ENCODE peak calls at places on chromosomes 1 and 21, in ten cellular contexts. A is GM23248, U is HFF-Myc, F is A549, Q is fibroblast of pulmonary artery, L is PC-3, I is lung, S is H7, G is AG04450, W is breast epithelium. H is an unnamed sample.

GRCh38 chr1:152486400-152487006 is 24.1 kb upstream of the LCE5A start:
- DNase-seq in G (no peak), F (peak), W (no peak), S (no peak), U (no peak), L (peak), Q (no peak), I (peak), A (peak), H (no peak)

GRCh38 chr1:233364026-233364425 is 36.5 kb downstream of the MAP3K21 start:
- DNase-seq in U (no peak), I (no peak), A (no peak), S (no peak), L (no peak), W (no peak), F (no peak), G (no peak), Q (no peak), H (no peak)

GRCh38 chr21:26154776-26155175 is 15.8 kb downstream of the APP start:
- DNase-seq in G (no peak), L (no peak), S (no peak), W (no peak), U (no peak), F (no peak), I (no peak), Q (no peak), A (no peak), H (no peak)

GRCh38 chr1:8705104-8705503 is 112.3 kb downstream of the RERE start:
- DNase-seq in L (peak), U (no peak), G (no peak), F (no peak), W (no peak), Q (no peak), I (no peak), S (no peak), A (no peak), H (no peak)

GRCh38 chr1:21914880-21915640 is 22.1 kb downstream of the HSPG2 start:
- DNase-seq in S (no peak), Q (no peak), I (no peak), F (no peak), L (no peak), A (peak), G (no peak), U (no peak), W (no peak), H (no peak)

GRCh38 chr1:89065077-89065868 is at the start of gene GBP1:
- DNase-seq in A (peak), W (no peak), G (peak), F (no peak), Q (peak), U (peak), L (peak), S (no peak), I (no peak), H (peak)

GRCh38 chr1:147168626-147169058 is 3.6 kb downstream of the PRKAB2 start:
- DNase-seq in G (no peak), U (no peak), F (no peak), W (no peak), Q (peak), A (peak), S (no peak), L (peak), I (no peak), H (no peak)

GRCh38 chr1:47742890-47743760 is 254.1 kb downstream of the TRABD2B start:
- DNase-seq in U (no peak), S (no peak), G (no peak), A (no peak), F (no peak), Q (no peak), I (no peak), W (no peak), L (no peak), H (no peak)

GRCh38 chr1:86773331-86774288 is 69.2 kb downstream of the SH3GLB1 start:
- DNase-seq in F (no peak), G (no peak), L (peak), W (no peak), I (no peak), Q (no peak), U (no peak), A (peak), S (no peak), H (no peak)

GRCh38 chr1:85259866-85260345 is 444 bp upstream of the C1orf52 start:
- DNase-seq in A (peak), G (no peak), U (no peak), S (peak), I (peak), L (no peak), W (no peak), F (no peak), Q (peak), H (no peak)
- H3K4me3 ChIP-seq in A (peak), G (peak), U (peak), S (no peak), I (no peak), L (peak), W (peak), F (peak), Q (peak), H (peak)

GRCh38 chr1:23021834-23022233 is 2.6 kb downstream of the KDM1A start:
- DNase-seq in G (no peak), U (no peak), W (no peak), Q (no peak), F (no peak), I (no peak), A (no peak), L (no peak), S (no peak), H (no peak)
- H3K4me3 ChIP-seq in G (no peak), U (peak), W (no peak), Q (no peak), F (no peak), I (no peak), A (no peak), L (peak), S (no peak), H (no peak)

DNA sequence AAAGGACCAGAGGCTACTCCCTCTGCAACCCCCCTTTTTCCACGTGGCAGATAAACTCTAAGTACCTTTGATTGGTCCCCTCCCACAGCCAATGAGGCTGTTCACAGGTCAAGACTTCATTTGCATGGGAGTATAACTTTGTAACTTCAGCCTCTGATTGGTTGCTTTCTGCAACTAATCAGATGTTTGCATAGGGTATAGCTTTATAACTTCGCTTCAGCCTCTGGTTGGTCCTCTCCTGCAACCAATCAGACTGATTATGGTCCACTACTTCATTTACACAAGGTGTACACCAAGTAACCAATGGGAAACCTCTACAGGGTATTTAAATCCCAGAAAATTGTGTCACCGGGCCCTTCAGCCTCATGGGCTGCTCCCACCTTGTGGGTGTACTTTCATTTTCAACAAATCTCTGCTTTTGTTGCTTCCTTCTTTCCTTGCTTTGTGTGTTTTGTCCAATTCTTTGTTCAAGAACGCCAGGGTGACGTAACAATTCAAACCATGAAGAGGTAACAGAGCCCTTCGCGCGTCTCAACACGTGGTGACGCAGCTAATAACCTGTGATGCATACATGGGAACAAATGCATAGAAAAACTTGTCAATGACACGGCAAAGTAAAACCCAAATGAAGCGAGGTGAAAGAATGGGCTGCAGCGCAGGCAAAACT is 47.2 kb downstream of the VPS26C start:
- DNase-seq in Q (no peak), A (no peak), U (no peak), S (no peak), G (no peak), I (no peak), L (no peak), W (no peak), F (peak), H (no peak)
- H3K4me3 ChIP-seq in Q (peak), A (peak), U (peak), S (no peak), G (peak), I (peak), L (peak), W (peak), F (peak), H (peak)

GRCh38 chr1:198893141-198893540 is 254.3 kb downstream of the PTPRC start:
- DNase-seq in S (no peak), L (no peak), A (no peak), I (no peak), U (no peak), Q (no peak), F (no peak), G (no peak), W (no peak), H (no peak)
- H3K4me3 ChIP-seq in S (no peak), L (no peak), A (no peak), I (no peak), U (no peak), Q (no peak), F (no peak), G (no peak), W (no peak), H (no peak)

GRCh38 chr21:46284722-46285121 is 689 bp downstream of the MCM3AP start:
- DNase-seq in A (no peak), U (no peak), F (no peak), W (no peak), G (no peak), I (no peak), L (no peak), Q (no peak), S (no peak), H (no peak)
- H3K4me3 ChIP-seq in A (peak), U (peak), F (peak), W (no peak), G (peak), I (no peak), L (peak), Q (peak), S (no peak), H (peak)

GRCh38 chr21:45419162-45419561 is 14.2 kb downstream of the COL18A1 start:
- DNase-seq in A (no peak), G (no peak), F (no peak), L (no peak), I (no peak), U (no peak), S (no peak), Q (no peak), W (no peak), H (no peak)

GRCh38 chr21:45417951-45418300 is 13.0 kb downstream of the COL18A1 start:
- DNase-seq in W (no peak), S (no peak), L (no peak), G (no peak), A (no peak), U (no peak), F (no peak), I (no peak), Q (no peak), H (no peak)

GRCh38 chr21:45417256-45417950 is 12.4 kb downstream of the COL18A1 start:
- DNase-seq in A (no peak), U (no peak), G (no peak), S (no peak), W (no peak), Q (no peak), L (no peak), I (no peak), F (no peak), H (no peak)

GRCh38 chr21:45420061-45420521 is 15.1 kb downstream of the COL18A1 start:
- DNase-seq in F (no peak), L (no peak), G (no peak), U (no peak), I (no peak), A (no peak), S (no peak), W (peak), Q (no peak), H (no peak)

DNA sequence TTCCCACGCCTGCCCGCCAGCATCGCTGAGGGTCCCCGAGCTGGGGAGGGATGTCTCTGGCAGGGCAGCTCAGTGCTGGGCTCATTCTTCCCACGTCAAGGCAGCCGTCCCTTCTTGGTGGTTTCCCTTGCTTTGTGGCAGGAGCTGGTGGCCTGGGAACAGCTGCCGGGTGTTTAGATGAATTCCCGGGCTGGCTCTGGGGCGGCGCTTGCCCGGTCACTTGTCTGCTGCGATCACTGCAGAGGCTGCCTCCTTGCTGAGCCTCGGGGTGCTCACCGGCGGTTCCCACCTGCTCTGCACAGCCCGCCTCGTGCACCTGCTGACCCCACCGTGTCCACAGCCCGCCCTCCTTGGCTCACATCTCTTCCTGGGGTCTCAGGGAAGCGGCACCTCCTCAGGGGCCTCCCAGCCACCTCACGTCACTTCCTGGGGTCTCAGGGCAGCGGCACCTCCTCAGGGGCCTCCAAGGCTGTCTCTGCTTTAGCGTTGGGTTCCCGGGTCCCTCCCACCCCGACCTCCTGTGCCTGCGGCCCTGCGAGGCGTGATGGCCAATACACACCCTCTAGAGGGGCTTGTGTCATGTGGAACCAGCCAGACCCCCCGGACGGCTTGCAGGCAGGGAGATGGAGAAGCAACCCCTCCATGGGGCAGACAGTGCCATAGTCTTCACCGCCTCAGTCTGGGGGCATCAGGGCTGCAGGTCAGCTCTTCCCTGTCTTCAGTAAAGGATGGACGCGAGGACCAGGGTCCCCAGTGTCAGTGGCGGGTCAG is 13.5 kb downstream of the COL18A1 start:
- DNase-seq in Q (no peak), I (no peak), W (no peak), U (no peak), S (no peak), L (no peak), G (no peak), A (no peak), F (no peak), H (no peak)
- H3K4me3 ChIP-seq in Q (no peak), I (no peak), W (no peak), U (no peak), S (no peak), L (no peak), G (no peak), A (no peak), F (no peak), H (no peak)

H was measured in BJ.